ENCODE peak calls at places on chromosomes 16 and 17, in nine cellular contexts. Q, Z, O, S, U, N, H, V and X are unnamed samples.

GRCh38 chr16:84141143-84141670 is 3.8 kb downstream of the HSDL1 start:
- DNase-seq in Q (no peak), N (no peak), V (no peak), U (no peak), S (no peak), O (no peak), H (no peak), Z (no peak), X (no peak)

GRCh38 chr16:51150159-51150893 is 744 bp downstream of the SALL1 start:
- DNase-seq in S (no peak), Z (peak), H (peak), N (no peak), O (no peak), V (no peak), Q (no peak), U (no peak), X (no peak)

GRCh38 chr16:80997139-80997798 is 9.4 kb downstream of the CMC2 start:
- DNase-seq in N (no peak), Z (no peak), O (no peak), U (no peak), V (no peak), H (no peak), S (peak), Q (no peak), X (no peak)

GRCh38 chr17:8430966-8431365 is 4.7 kb upstream of the NDEL1 start:
- DNase-seq in U (no peak), Z (no peak), Q (no peak), S (peak), V (peak), H (peak), O (no peak), N (no peak), X (peak)

GRCh38 chr16:86048882-86049585 is 150.1 kb downstream of the IRF8 start:
- DNase-seq in Z (peak), V (no peak), H (peak), Q (no peak), U (no peak), N (no peak), S (no peak), O (no peak), X (no peak)

GRCh38 chr16:23562505-23562904 is 5.0 kb downstream of the UBFD1 start:
- DNase-seq in V (no peak), N (no peak), Z (no peak), S (no peak), O (no peak), H (no peak), U (no peak), Q (no peak), X (no peak)

GRCh38 chr17:1298616-1299015 is 19.2 kb downstream of the TRARG1 start:
- DNase-seq in O (no peak), N (no peak), S (no peak), U (no peak), Q (no peak), H (peak), V (no peak), Z (peak), X (no peak)

GRCh38 chr17:18961634-18962493 is 9.9 kb downstream of the SLC5A10 start:
- DNase-seq in N (no peak), V (no peak), H (no peak), U (no peak), S (peak), Z (no peak), O (no peak), Q (no peak), X (no peak)

GRCh38 chr16:3020604-3021448 is 658 bp downstream of the TNFRSF12A start:
- DNase-seq in Q (peak), V (peak), H (peak), N (peak), O (no peak), U (peak), Z (no peak), S (peak), X (peak)

GRCh38 chr16:19804538-19805323 is 79.9 kb downstream of the GPRC5B start:
- DNase-seq in V (no peak), N (no peak), H (peak), U (no peak), Q (no peak), S (no peak), Z (peak), O (peak), X (no peak)

GRCh38 chr16:84199097-84199496 is 8.1 kb downstream of the ADAD2 start:
- DNase-seq in Q (no peak), S (no peak), V (no peak), H (no peak), O (no peak), Z (no peak), U (no peak), N (no peak), X (no peak)

GRCh38 chr17:7884581-7885356 is 3.8 kb upstream of the CHD3 start:
- DNase-seq in Q (no peak), O (no peak), N (peak), U (no peak), V (no peak), S (no peak), Z (peak), H (peak), X (no peak)

GRCh38 chr17:10843806-10844205 is 5.9 kb upstream of the PIRT start:
- DNase-seq in H (peak), U (no peak), N (no peak), Q (no peak), O (no peak), V (no peak), Z (peak), S (no peak), X (no peak)

GRCh38 chr17:74210191-74211140 is 2.9 kb upstream of the TTYH2 start:
- DNase-seq in N (peak), S (peak), V (no peak), Z (peak), O (peak), H (peak), U (no peak), Q (peak), X (no peak)

GRCh38 chr17:47621293-47622178 is 28.2 kb upstream of the KPNB1 start:
- DNase-seq in H (peak), N (peak), S (peak), Q (no peak), O (no peak), U (peak), V (peak), Z (peak), X (peak)

GRCh38 chr17:68457168-68457538 is at the start of gene WIPI1:
- DNase-seq in Z (no peak), S (no peak), N (no peak), U (no peak), H (no peak), V (no peak), O (no peak), Q (peak), X (no peak)

GRCh38 chr16:64730261-64730660 is 391.6 kb downstream of the CDH11 start:
- DNase-seq in Z (no peak), V (no peak), U (no peak), O (no peak), N (no peak), S (no peak), H (no peak), Q (no peak), X (no peak)

GRCh38 chr16:4416200-4417032 is at the start of gene CORO7:
- DNase-seq in U (peak), O (peak), Q (peak), N (peak), S (peak), Z (peak), V (peak), H (peak), X (no peak)

GRCh38 chr16:3787924-3788661 is 70.8 kb upstream of the TRAP1 start:
- DNase-seq in U (no peak), S (no peak), N (no peak), Z (no peak), V (no peak), H (no peak), Q (no peak), O (no peak), X (no peak)

GRCh38 chr17:17816831-17817551 is 19.8 kb downstream of the SREBF1 start:
- DNase-seq in U (no peak), H (no peak), O (no peak), V (no peak), Z (no peak), N (no peak), S (no peak), Q (no peak), X (no peak)

GRCh38 chr17:34579979-34580684 is 750 bp downstream of the TMEM132E start:
- DNase-seq in Z (peak), H (peak), N (no peak), U (no peak), V (no peak), S (peak), O (no peak), Q (peak), X (no peak)

GRCh38 chr17:77319211-77320031 is 178.7 kb downstream of the SEC14L1 start:
- DNase-seq in Q (no peak), S (peak), H (peak), V (peak), O (no peak), N (peak), Z (no peak), U (peak), X (no peak)

GRCh38 chr17:65588194-65588808 is 26.9 kb upstream of the AXIN2 start:
- DNase-seq in Q (no peak), U (no peak), H (peak), N (no peak), V (no peak), O (peak), S (no peak), Z (no peak), X (no peak)

GRCh38 chr16:81573533-81573932 is 128.9 kb downstream of the CMIP start:
- DNase-seq in V (no peak), N (no peak), O (no peak), Q (no peak), U (no peak), H (no peak), Z (no peak), S (no peak), X (no peak)